ENCODE peak calls at places on chromosomes 13 and 19, in seven cellular contexts. V, T, U, A, Q, Z and D are unnamed samples.

GRCh38 chr13:25783480-25784081 is 268.2 kb downstream of the SHISA2 start:
- DNase-seq in A (no peak), T (no peak), Q (no peak), U (no peak), V (no peak), Z (no peak), D (no peak)

GRCh38 chr19:50024719-50025021 is 502 bp downstream of the VRK3 start:
- DNase-seq in Z (no peak), V (no peak), T (no peak), Q (no peak), U (no peak), A (no peak), D (no peak)

GRCh38 chr19:16627194-16627927 is 643 bp downstream of the MED26 start:
- DNase-seq in V (no peak), T (peak), Z (no peak), U (no peak), Q (peak), A (no peak), D (no peak)

GRCh38 chr13:93900735-93901134 is 578.7 kb downstream of the DCT start:
- DNase-seq in Q (no peak), V (no peak), U (no peak), T (no peak), Z (no peak), A (no peak), D (no peak)

GRCh38 chr13:97559981-97560380 is 126.0 kb downstream of the RAP2A start:
- DNase-seq in V (no peak), T (no peak), Q (no peak), U (no peak), A (no peak), Z (no peak), D (no peak)

GRCh38 chr19:38726761-38727301 is 17.4 kb downstream of the CAPN12 start:
- DNase-seq in A (no peak), U (no peak), V (no peak), T (peak), Q (no peak), Z (no peak), D (peak)

GRCh38 chr19:35059006-35059798 is 17.7 kb downstream of the HPN start:
- DNase-seq in U (no peak), Z (no peak), Q (no peak), A (no peak), T (no peak), V (no peak), D (no peak)

GRCh38 chr13:40764587-40765403 is 6.2 kb downstream of the MRPS31 start:
- DNase-seq in Z (no peak), T (peak), U (peak), A (no peak), V (no peak), Q (no peak), D (peak)

GRCh38 chr19:10769533-10770491 is 51.9 kb downstream of the DNM2 start:
- DNase-seq in T (no peak), V (no peak), A (no peak), Q (no peak), Z (peak), U (no peak), D (no peak)

GRCh38 chr13:21690955-21691354 is 20.1 kb downstream of the FGF9 start:
- DNase-seq in V (no peak), U (no peak), Z (no peak), T (no peak), Q (no peak), A (no peak), D (no peak)

GRCh38 chr19:40303765-40304164 is 18.6 kb upstream of the AKT2 start:
- DNase-seq in V (no peak), U (no peak), Z (no peak), T (no peak), Q (no peak), A (no peak), D (no peak)

GRCh38 chr19:8814176-8814575 is 17.9 kb downstream of the ZNF558 start:
- DNase-seq in Q (no peak), Z (peak), T (no peak), V (no peak), A (no peak), U (no peak), D (no peak)

GRCh38 chr19:32407004-32407992 is 1.7 kb downstream of the DPY19L3 start:
- DNase-seq in T (no peak), Z (peak), Q (no peak), A (no peak), U (peak), V (no peak), D (no peak)

GRCh38 chr19:35942235-35942634 is 6.1 kb downstream of the LRFN3 start:
- DNase-seq in A (no peak), Q (no peak), T (no peak), U (no peak), Z (no peak), V (no peak), D (no peak)

GRCh38 chr19:5993516-5994406 is 15.8 kb upstream of the RANBP3 start:
- DNase-seq in U (peak), A (no peak), V (no peak), T (no peak), Z (peak), Q (no peak), D (no peak)

GRCh38 chr19:5978606-5979552 is 939 bp upstream of the RANBP3 start:
- DNase-seq in V (no peak), T (peak), U (no peak), Z (no peak), Q (no peak), A (no peak), D (no peak)

GRCh38 chr19:28010656-28011055 is 1202.3 kb downstream of the UQCRFS1 start:
- DNase-seq in A (no peak), T (no peak), Z (no peak), Q (no peak), U (no peak), V (no peak), D (no peak)

GRCh38 chr13:48505597-48506091 is 27.2 kb downstream of the RCBTB2 start:
- DNase-seq in Z (no peak), Q (no peak), A (no peak), U (no peak), V (no peak), T (no peak), D (peak)

GRCh38 chr19:45331411-45331810 is 8.7 kb upstream of the CKM start:
- DNase-seq in A (no peak), Z (no peak), U (no peak), T (no peak), Q (no peak), V (no peak), D (no peak)

GRCh38 chr19:17871878-17872250 is at the start of gene SLC5A5:
- DNase-seq in T (peak), Q (no peak), A (no peak), U (no peak), Z (peak), V (no peak), D (no peak)

GRCh38 chr19:33905937-33906577 is 109.4 kb downstream of the KCTD15 start:
- DNase-seq in Q (peak), Z (peak), A (no peak), T (peak), U (peak), V (no peak), D (no peak)

GRCh38 chr19:32599736-32600157 is 18.8 kb downstream of the PDCD5 start:
- DNase-seq in U (peak), V (peak), T (peak), Z (peak), Q (peak), A (no peak), D (peak)

GRCh38 chr19:30378701-30379100 is 6.5 kb downstream of the ZNF536 start:
- DNase-seq in U (no peak), A (no peak), Z (no peak), V (no peak), Q (no peak), T (no peak), D (no peak)

GRCh38 chr13:50793026-50793425 is 50.5 kb downstream of the DLEU7 start:
- DNase-seq in T (no peak), Z (no peak), A (no peak), V (no peak), U (no peak), Q (no peak), D (no peak)

GRCh38 chr19:18736415-18737336 is 53.2 kb downstream of the CRTC1 start:
- DNase-seq in U (no peak), T (no peak), Z (no peak), Q (no peak), A (no peak), V (no peak), D (no peak)

GRCh38 chr19:3801412-3802096 is 15.4 kb upstream of the MATK start:
- DNase-seq in Z (peak), T (peak), Q (no peak), U (peak), V (peak), A (no peak), D (peak)

GRCh38 chr13:95509521-95510315 is 42.8 kb upstream of the CLDN10 start:
- DNase-seq in A (no peak), V (no peak), Z (peak), T (no peak), U (peak), Q (no peak), D (no peak)

GRCh38 chr19:49150106-49150943 is 4.9 kb downstream of the HRC start:
- DNase-seq in V (no peak), Q (peak), Z (peak), A (no peak), U (peak), T (peak), D (peak)

GRCh38 chr19:32469796-32470195 is 64.2 kb downstream of the DPY19L3 start:
- DNase-seq in Q (no peak), V (no peak), T (no peak), U (peak), Z (no peak), A (no peak), D (no peak)

GRCh38 chr19:6065685-6066365 is 44.5 kb downstream of the RFX2 start:
- DNase-seq in A (no peak), V (peak), T (peak), U (no peak), Z (peak), Q (no peak), D (peak)

GRCh38 chr19:6947745-6948144 is 60.4 kb downstream of the ADGRE1 start:
- DNase-seq in T (peak), V (peak), U (peak), Z (peak), A (no peak), Q (no peak), D (peak)

GRCh38 chr19:45613926-45614725 is 12.1 kb upstream of the GPR4 start:
- DNase-seq in T (peak), V (peak), Z (peak), Q (no peak), U (peak), A (no peak), D (peak)